ENCODE peak calls at places on chromosome 3, in four cellular contexts. E is EH; S is stimulated activated CD8-positive, alpha-beta memory T cell treated with anti-CD3 and anti-CD28 coated beads, Interleukin-4, amount 100 ng/mL, for 24 hours; N is AG10803. D is an unnamed sample.

GRCh38 chr3:184795493-184796198 is 16.3 kb upstream of the VPS8 start:
- DNase-seq in E (no peak), N (no peak), S (no peak), D (no peak)

GRCh38 chr3:33437556-33438283 is 2.5 kb downstream of the UBP1 start:
- DNase-seq in S (no peak), E (peak), N (peak), D (no peak)

GRCh38 chr3:109115451-109115850 is 2.5 kb downstream of the MORC1 start:
- DNase-seq in S (no peak), E (no peak), N (no peak), D (no peak)

GRCh38 chr3:53350652-53351051 is 3.3 kb upstream of the DCP1A start:
- DNase-seq in N (no peak), E (peak), S (no peak), D (peak)

GRCh38 chr3:122067214-122067550 is 12.0 kb downstream of the CD86 start:
- DNase-seq in N (no peak), E (no peak), S (no peak), D (no peak)

GRCh38 chr3:133574260-133574881 is 885 bp downstream of the CDV3 start:
- DNase-seq in E (peak), S (peak), N (peak), D (peak)

GRCh38 chr3:177640319-177640997 is 443.2 kb upstream of the TBL1XR1 start:
- DNase-seq in N (no peak), S (no peak), E (no peak), D (no peak)

GRCh38 chr3:195039180-195039843 is 231.6 kb downstream of the XXYLT1 start:
- DNase-seq in E (no peak), N (no peak), S (no peak), D (no peak)

GRCh38 chr3:169759256-169759655 is 5.6 kb downstream of the TERC start:
- DNase-seq in S (no peak), E (peak), N (peak), D (no peak)

GRCh38 chr3:168624195-168624594 is 528.5 kb upstream of the GOLIM4 start:
- DNase-seq in N (no peak), S (no peak), E (no peak), D (no peak)

GRCh38 chr3:71701251-71701650 is 24.0 kb downstream of the EIF4E3 start:
- DNase-seq in S (no peak), N (no peak), E (no peak), D (no peak)

GRCh38 chr3:101677436-101678286 is 729 bp upstream of the ZBTB11 start:
- DNase-seq in S (no peak), N (no peak), E (no peak), D (no peak)

GRCh38 chr3:32176989-32177701 is 61.3 kb upstream of the CMTM8 start:
- DNase-seq in N (peak), E (peak), S (peak), D (peak)

GRCh38 chr3:60399861-60400845 is 851.1 kb downstream of the FHIT start:
- DNase-seq in S (no peak), N (peak), E (no peak), D (no peak)

GRCh38 chr3:67609709-67610108 is 44.7 kb downstream of the SUCLG2 start:
- DNase-seq in S (no peak), N (no peak), E (no peak), D (no peak)

GRCh38 chr3:111864821-111865656 is 6.0 kb downstream of the PHLDB2 start:
- DNase-seq in S (no peak), N (peak), E (peak), D (no peak)

GRCh38 chr3:36993326-36994283 is at the start of gene MLH1:
- DNase-seq in E (peak), S (peak), N (peak), D (peak)

GRCh38 chr3:101433652-101434051 is 79.4 kb downstream of the SENP7 start:
- DNase-seq in S (no peak), E (no peak), N (no peak), D (no peak)

GRCh38 chr3:38543602-38544001 is 47.5 kb downstream of the EXOG start:
- DNase-seq in S (no peak), E (peak), N (no peak), D (no peak)

GRCh38 chr3:37093481-37093880 is 80.9 kb downstream of the LRRFIP2 start:
- DNase-seq in S (no peak), N (peak), E (peak), D (no peak)

GRCh38 chr3:32296251-32297204 is 58.0 kb downstream of the CMTM8 start:
- DNase-seq in S (peak), N (peak), E (peak), D (peak)

GRCh38 chr3:168812234-168812633 is 716.5 kb upstream of the GOLIM4 start:
- DNase-seq in S (no peak), N (no peak), E (no peak), D (no peak)

GRCh38 chr3:60309539-60310268 is 941.5 kb downstream of the FHIT start:
- DNase-seq in S (no peak), E (no peak), N (no peak), D (no peak)